ENCODE peak calls at places on chromosomes 16 and 17, in nine cellular contexts. F is stomach, K is breast epithelium, B is IMR-90, N is tibial nerve, H is HepG2, A is Peyer's patch, J is right lobe of liver, Y is thyroid gland. O is an unnamed sample. For H3K4me1, the result is how much of the 10 kb centered on the place peaks cover.

GRCh38 chr17:74407384-74407783 is 24.5 kb upstream of the GPRC5C start:
- DNase-seq in F (peak), A (no peak), Y (no peak), N (no peak), J (peak), H (no peak), K (no peak), B (no peak), O (no peak)

GRCh38 chr16:53775821-53776431 is 72.0 kb downstream of the FTO start:
- DNase-seq in H (peak), F (peak), A (peak), N (no peak), J (no peak), K (no peak), Y (peak), B (peak), O (no peak)

GRCh38 chr17:7186241-7186640 is 7.1 kb upstream of the ASGR1 start:
- DNase-seq in B (no peak), F (no peak), N (no peak), J (peak), A (no peak), K (no peak), Y (no peak), H (peak), O (no peak)

GRCh38 chr17:82229686-82230626 is 1.1 kb downstream of the SLC16A3 start:
- DNase-seq in K (no peak), H (peak), A (no peak), F (no peak), B (no peak), N (no peak), J (peak), Y (no peak), O (peak)

GRCh38 chr16:68155425-68155824 is 70.3 kb downstream of the NFATC3 start:
- DNase-seq in K (no peak), N (no peak), J (no peak), Y (peak), A (no peak), B (no peak), F (no peak), H (peak), O (no peak)

GRCh38 chr17:30929081-30929633 is 7.4 kb downstream of the ADAP2 start:
- DNase-seq in Y (no peak), J (no peak), B (no peak), K (no peak), A (no peak), N (no peak), F (no peak), H (no peak), O (no peak)

GRCh38 chr16:77220427-77220826 is 21.2 kb downstream of the SYCE1L start:
- DNase-seq in H (no peak), K (no peak), A (no peak), B (no peak), J (no peak), F (no peak), N (no peak), Y (no peak), O (no peak)

GRCh38 chr17:7435676-7436555 is 681 bp downstream of the TMEM102 start:
- DNase-seq in N (no peak), B (no peak), J (peak), K (no peak), Y (peak), A (peak), F (peak), H (no peak), O (peak)

GRCh38 chr16:61887903-61888302 is 148.3 kb downstream of the CDH8 start:
- DNase-seq in B (no peak), H (no peak), J (no peak), Y (no peak), N (no peak), A (no peak), F (no peak), K (no peak), O (no peak)

GRCh38 chr17:27601069-27601974 is 29.7 kb upstream of the LGALS9 start:
- DNase-seq in N (peak), H (peak), J (peak), B (peak), Y (peak), F (peak), K (peak), A (peak), O (peak)

GRCh38 chr17:59372138-59372751 is 40.8 kb downstream of the YPEL2 start:
- DNase-seq in F (peak), B (peak), N (peak), A (peak), J (no peak), H (no peak), Y (peak), K (no peak), O (no peak)

GRCh38 chr17:28317965-28318758 is 838 bp upstream of the TMEM97 start:
- DNase-seq in B (no peak), A (no peak), N (no peak), Y (no peak), F (no peak), H (no peak), K (no peak), J (no peak), O (peak)

GRCh38 chr17:41536741-41537613 is 8.9 kb upstream of the KRT19 start:
- DNase-seq in N (no peak), K (no peak), Y (no peak), B (no peak), H (no peak), F (no peak), A (no peak), J (no peak), O (peak)

GRCh38 chr17:7844292-7845154 is 10.3 kb upstream of the TMEM88 start:
- DNase-seq in Y (peak), B (peak), N (peak), H (peak), K (peak), F (peak), A (peak), J (peak), O (peak)

GRCh38 chr17:29241015-29241963 is 5.4 kb upstream of the CRYBA1 start:
- DNase-seq in H (peak), J (no peak), B (peak), A (no peak), F (no peak), Y (no peak), K (no peak), N (no peak), O (no peak)

GRCh38 chr17:78997881-78998280 is 11.7 kb downstream of the CANT1 start:
- DNase-seq in N (no peak), Y (no peak), B (no peak), K (no peak), H (no peak), A (peak), J (no peak), F (no peak), O (no peak)

GRCh38 chr17:21125862-21126261 is 902 bp upstream of the DHRS7B start:
- DNase-seq in Y (no peak), N (no peak), J (no peak), B (no peak), F (no peak), A (peak), H (no peak), K (no peak), O (peak)

GRCh38 chr17:7314719-7315569 is at the start of gene GPS2:
- DNase-seq in N (peak), A (peak), Y (peak), F (peak), B (peak), H (peak), K (peak), J (peak), O (peak)

GRCh38 chr16:29943846-29944669 is 17.8 kb upstream of the TMEM219 start:
- DNase-seq in A (peak), J (no peak), Y (no peak), K (no peak), B (peak), H (peak), N (no peak), F (peak), O (no peak)

GRCh38 chr17:37568350-37569053 is 40.7 kb downstream of the SYNRG start:
- DNase-seq in J (no peak), K (no peak), N (no peak), Y (no peak), B (peak), A (no peak), F (no peak), H (no peak), O (no peak)

GRCh38 chr16:68480084-68480995 is 32.0 kb upstream of the SMPD3 start:
- DNase-seq in J (no peak), H (no peak), A (no peak), Y (no peak), B (no peak), N (no peak), K (no peak), F (no peak), O (peak)

GRCh38 chr16:86045601-86045971 is 146.6 kb downstream of the IRF8 start:
- DNase-seq in H (no peak), J (no peak), F (no peak), A (no peak), K (no peak), N (no peak), Y (no peak), B (no peak), O (peak)

GRCh38 chr16:86786338-86786737 is 208.0 kb downstream of the FOXL1 start:
- DNase-seq in K (no peak), B (no peak), Y (no peak), N (no peak), F (peak), J (no peak), H (no peak), A (no peak), O (no peak)

GRCh38 chr16:54296543-54296942 is 10.0 kb upstream of the IRX3 start:
- DNase-seq in H (no peak), B (no peak), J (no peak), K (no peak), Y (no peak), A (no peak), N (no peak), F (no peak), O (no peak)

GRCh38 chr16:54312502-54312991 is 26.0 kb upstream of the IRX3 start:
- DNase-seq in K (no peak), B (no peak), Y (no peak), F (no peak), N (no peak), A (no peak), H (no peak), J (no peak), O (no peak)

GRCh38 chr17:47190770-47191169 is 1.7 kb upstream of the CDC27 start:
- DNase-seq in F (no peak), N (no peak), J (no peak), B (no peak), A (no peak), Y (no peak), K (no peak), H (no peak), O (no peak)

GRCh38 chr17:47184671-47185070 is 4.4 kb downstream of the CDC27 start:
- DNase-seq in Y (no peak), A (no peak), K (no peak), N (no peak), B (no peak), H (no peak), F (no peak), J (no peak), O (no peak)

GRCh38 chr17:47189732-47190621 is 882 bp upstream of the CDC27 start:
- DNase-seq in H (no peak), F (no peak), K (no peak), B (no peak), Y (no peak), A (no peak), J (no peak), N (no peak), O (no peak)

GRCh38 chr17:47188799-47189731 is at the start of gene CDC27:
- DNase-seq in J (peak), K (peak), A (peak), F (peak), B (peak), H (peak), Y (peak), N (peak), O (peak)

DNA sequence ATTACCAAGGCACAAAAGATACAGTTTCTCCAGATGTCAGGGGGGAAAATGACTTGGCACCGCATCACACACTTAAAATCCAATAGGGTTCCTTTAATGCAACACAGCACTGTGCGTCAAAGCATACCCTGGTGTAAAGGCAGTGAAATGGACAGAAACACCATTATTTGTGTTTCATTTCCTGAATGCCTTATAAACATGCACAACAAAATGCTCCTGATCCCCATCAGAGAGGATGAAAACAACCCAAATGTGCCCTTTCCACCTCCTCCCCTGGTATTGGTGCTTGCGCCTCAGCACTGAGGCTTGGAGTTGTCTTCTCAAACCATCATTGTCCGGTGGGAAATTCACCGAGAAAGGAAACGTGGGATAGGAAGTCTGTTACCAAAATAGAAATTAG is 829 bp downstream of the CDC27 start:
- DNase-seq in F (no peak), K (no peak), J (no peak), H (no peak), N (no peak), A (no peak), B (peak), Y (no peak), O (no peak)
- TF ChIP-seq POLR2A in F (no peak), K (no peak), J (no peak), H (no peak), N (no peak), A (no peak), B (peak), Y (no peak), O (no peak)

GRCh38 chr16:2904922-2905240 is 6.8 kb upstream of the FLYWCH1 start:
- DNase-seq in B (no peak), H (no peak), F (peak), K (no peak), J (peak), N (no peak), Y (peak), A (peak), O (no peak)

GRCh38 chr16:2904100-2904921 is 7.4 kb upstream of the FLYWCH1 start:
- DNase-seq in J (peak), Y (peak), K (peak), N (peak), A (peak), B (peak), F (peak), H (peak), O (peak)

GRCh38 chr16:2905241-2905987 is 6.3 kb upstream of the FLYWCH1 start:
- DNase-seq in J (peak), F (peak), B (peak), N (peak), Y (peak), K (peak), A (peak), H (peak), O (peak)

GRCh38 chr16:2900526-2901075 is 11.1 kb upstream of the FLYWCH1 start:
- DNase-seq in K (no peak), Y (no peak), H (no peak), N (no peak), J (no peak), F (no peak), A (no peak), B (no peak), O (no peak)

DNA sequence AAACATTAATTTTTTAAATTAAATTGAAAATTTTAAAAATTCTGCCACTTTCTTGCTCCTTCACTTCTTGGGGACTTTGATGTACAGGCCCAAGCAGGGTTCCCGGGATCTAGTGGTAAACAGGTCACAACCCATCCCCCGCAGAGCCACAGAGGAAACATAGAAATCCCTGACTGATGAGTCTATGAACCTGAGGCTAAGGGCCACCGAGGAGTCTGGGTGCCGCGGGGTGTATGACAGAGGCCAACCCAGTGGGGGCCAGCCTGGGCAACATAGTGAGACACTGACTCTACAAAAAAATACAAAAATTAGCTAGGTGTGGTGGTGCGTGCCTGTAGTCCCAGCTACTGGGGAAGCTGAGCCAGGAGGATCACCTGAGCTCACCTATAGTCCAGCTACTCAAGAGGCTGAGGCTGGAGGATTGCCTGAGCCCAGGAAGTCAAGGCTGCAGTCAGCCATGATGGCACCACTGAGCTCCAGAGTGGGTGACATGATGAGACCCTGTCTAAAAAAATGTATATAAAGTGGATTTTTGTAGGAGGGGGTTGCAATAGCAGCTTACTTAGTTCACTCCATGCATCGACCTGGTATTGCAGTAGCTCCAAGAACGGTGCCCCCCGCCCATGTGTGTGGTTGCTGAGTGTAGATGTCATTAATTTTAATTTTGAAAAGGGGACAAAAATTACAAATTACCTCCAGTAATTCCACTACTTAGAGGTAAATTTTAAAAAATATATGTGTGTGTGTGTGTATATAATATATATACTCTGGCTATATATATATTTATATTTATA is 9.2 kb upstream of the FLYWCH1 start:
- DNase-seq in B (no peak), N (no peak), K (no peak), A (no peak), H (no peak), Y (no peak), J (no peak), F (no peak), O (no peak)
- H3K4me1 ChIP-seq in B (under half), N (under half), K (under half), A (under half), H (under half), Y (under half), J (under half), F (under half), O (under half)

GRCh38 chr17:13502263-13502662 is 99.5 kb downstream of the HS3ST3A1 start:
- DNase-seq in A (no peak), F (no peak), J (no peak), H (no peak), B (no peak), N (no peak), K (no peak), Y (no peak), O (no peak)
- H3K27ac ChIP-seq in A (no peak), F (no peak), J (no peak), H (no peak), B (no peak), N (no peak), K (no peak), Y (no peak), O (no peak)

GRCh38 chr17:3892095-3892998 is 506 bp downstream of the CAMKK1 start:
- DNase-seq in J (peak), K (peak), Y (peak), B (peak), A (peak), H (peak), N (peak), F (peak), O (peak)
- TF ChIP-seq POLR2A in J (no peak), K (no peak), Y (peak), B (peak), A (no peak), H (no peak), N (peak), F (no peak), O (no peak)

GRCh38 chr17:17701658-17702057 is 20.4 kb downstream of the RAI1 start:
- DNase-seq in B (no peak), H (no peak), Y (no peak), N (no peak), F (no peak), K (no peak), J (no peak), A (no peak), O (no peak)
- H3K4me1 ChIP-seq in B (half or more), H (half or more), Y (under half), N (half or more), F (half or more), K (under half), J (under half), A (under half), O (half or more)